ENCODE peak calls at places on chromosomes 7 and 10, in six cellular contexts. One of them, this sample, is unnamed.

GRCh38 chr7:96337519-96337918 is 15.6 kb upstream of the SLC25A13 start:
- DNase-seq in stomach: no peak
- DNase-seq in H1: no peak
- DNase-seq in tibial nerve: peak
- DNase-seq in A549: no peak
- DNase-seq in ovary: no peak
- DNase-seq in this sample: no peak

GRCh38 chr10:115604627-115605026 is 511.5 kb downstream of the ATRNL1 start:
- DNase-seq in ovary: no peak
- DNase-seq in A549: no peak
- DNase-seq in H1: no peak
- DNase-seq in stomach: no peak
- DNase-seq in tibial nerve: no peak
- DNase-seq in this sample: no peak

GRCh38 chr7:67595421-67595820 is 598.8 kb downstream of the TYW1 start:
- DNase-seq in ovary: no peak
- DNase-seq in H1: no peak
- DNase-seq in A549: no peak
- DNase-seq in tibial nerve: no peak
- DNase-seq in stomach: no peak
- DNase-seq in this sample: no peak

GRCh38 chr7:80498481-80499349 is 13.1 kb downstream of the GNAT3 start:
- DNase-seq in stomach: no peak
- DNase-seq in ovary: no peak
- DNase-seq in H1: no peak
- DNase-seq in A549: no peak
- DNase-seq in tibial nerve: no peak
- DNase-seq in this sample: no peak

GRCh38 chr7:78018541-78019456 is 220.2 kb downstream of the PHTF2 start:
- DNase-seq in stomach: no peak
- DNase-seq in H1: no peak
- DNase-seq in ovary: peak
- DNase-seq in tibial nerve: peak
- DNase-seq in A549: peak
- DNase-seq in this sample: peak

GRCh38 chr10:75396861-75397570 is 4.5 kb downstream of the ZNF503 start:
- DNase-seq in tibial nerve: no peak
- DNase-seq in ovary: peak
- DNase-seq in stomach: peak
- DNase-seq in A549: no peak
- DNase-seq in H1: no peak
- DNase-seq in this sample: no peak

GRCh38 chr7:123748171-123748733 is 551 bp downstream of the WASL start:
- DNase-seq in stomach: peak
- DNase-seq in ovary: no peak
- DNase-seq in tibial nerve: peak
- DNase-seq in A549: peak
- DNase-seq in H1: no peak
- DNase-seq in this sample: peak

GRCh38 chr10:45379891-45380540 is 6.0 kb downstream of the ALOX5 start:
- DNase-seq in A549: no peak
- DNase-seq in H1: no peak
- DNase-seq in ovary: no peak
- DNase-seq in stomach: no peak
- DNase-seq in tibial nerve: no peak
- DNase-seq in this sample: peak

GRCh38 chr7:25250386-25250785 is 22.1 kb upstream of the NPVF start:
- DNase-seq in ovary: no peak
- DNase-seq in tibial nerve: no peak
- DNase-seq in stomach: no peak
- DNase-seq in H1: no peak
- DNase-seq in A549: no peak
- DNase-seq in this sample: no peak

GRCh38 chr10:458466-458865 is 231.0 kb downstream of the DIP2C start:
- DNase-seq in A549: no peak
- DNase-seq in tibial nerve: no peak
- DNase-seq in stomach: no peak
- DNase-seq in H1: no peak
- DNase-seq in ovary: no peak
- DNase-seq in this sample: peak
- TF ChIP-seq EP300 in A549: no peak
- TF ChIP-seq EP300 in tibial nerve: no peak
- TF ChIP-seq EP300 in stomach: peak
- TF ChIP-seq EP300 in H1: no peak
- TF ChIP-seq EP300 in ovary: no peak
- TF ChIP-seq EP300 in this sample: peak

DNA sequence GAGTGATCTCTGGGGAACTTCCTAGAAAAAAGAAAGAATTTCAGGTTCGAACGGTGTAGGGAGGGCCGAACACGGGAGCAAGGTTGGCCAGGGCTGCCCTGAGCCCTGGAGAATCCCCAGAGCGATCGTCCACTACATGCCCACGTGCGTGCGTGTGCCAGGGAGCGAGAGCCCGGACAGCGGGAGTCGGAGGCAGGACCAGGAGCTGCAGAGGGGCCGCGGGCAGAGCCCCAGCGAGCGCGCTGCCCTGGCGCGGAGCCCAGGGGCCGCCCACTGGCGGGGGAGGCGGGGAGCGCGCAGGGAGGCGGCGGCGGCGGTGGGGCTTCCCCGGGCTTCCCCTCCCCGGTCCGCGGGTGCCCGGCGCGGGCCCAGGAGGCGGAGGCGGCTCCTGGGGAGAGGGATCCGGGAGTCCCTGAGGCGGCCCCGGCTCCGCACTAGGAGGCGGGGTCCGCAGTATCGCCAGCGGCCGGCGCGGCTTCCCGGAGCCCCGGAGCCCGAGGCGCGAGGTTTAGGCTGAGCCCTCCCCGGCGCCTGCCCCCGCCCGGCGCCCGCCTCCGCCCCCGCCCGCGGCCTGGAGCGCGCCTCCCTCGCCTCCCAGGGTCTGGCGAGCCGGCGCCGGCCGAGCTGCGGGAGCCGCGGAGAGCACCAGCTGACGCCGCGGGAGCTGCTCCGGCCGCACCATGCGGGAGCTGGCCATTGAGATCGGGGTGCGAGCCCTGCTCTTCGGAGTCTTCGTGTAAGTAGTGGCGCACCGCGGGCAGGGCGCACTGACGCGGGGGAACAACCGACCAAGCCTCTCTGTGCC is at the start of gene PLPP4:
- DNase-seq in H1: no peak
- DNase-seq in stomach: no peak
- DNase-seq in ovary: peak
- DNase-seq in tibial nerve: no peak
- DNase-seq in A549: no peak
- DNase-seq in this sample: no peak
- TF ChIP-seq POLR2A in H1: no peak
- TF ChIP-seq POLR2A in stomach: no peak
- TF ChIP-seq POLR2A in ovary: no peak
- TF ChIP-seq POLR2A in tibial nerve: no peak
- TF ChIP-seq POLR2A in A549: no peak
- TF ChIP-seq POLR2A in this sample: no peak

GRCh38 chr7:641269-641671 is 85.2 kb upstream of the DNAAF5 start:
- DNase-seq in H1: no peak
- DNase-seq in stomach: no peak
- DNase-seq in ovary: no peak
- DNase-seq in A549: peak
- DNase-seq in tibial nerve: no peak
- DNase-seq in this sample: no peak
- TF ChIP-seq EP300 in H1: no peak
- TF ChIP-seq EP300 in stomach: no peak
- TF ChIP-seq EP300 in ovary: no peak
- TF ChIP-seq EP300 in A549: no peak
- TF ChIP-seq EP300 in tibial nerve: no peak
- TF ChIP-seq EP300 in this sample: no peak

GRCh38 chr7:16740996-16741395 is 12.6 kb upstream of the TSPAN13 start:
- DNase-seq in H1: no peak
- DNase-seq in stomach: no peak
- DNase-seq in A549: no peak
- DNase-seq in ovary: no peak
- DNase-seq in tibial nerve: no peak
- DNase-seq in this sample: no peak
- TF ChIP-seq POLR2A in H1: no peak
- TF ChIP-seq POLR2A in stomach: no peak
- TF ChIP-seq POLR2A in A549: no peak
- TF ChIP-seq POLR2A in ovary: no peak
- TF ChIP-seq POLR2A in tibial nerve: no peak
- TF ChIP-seq POLR2A in this sample: no peak

GRCh38 chr7:153224890-153225289 is 465.3 kb downstream of the ACTR3B start:
- DNase-seq in tibial nerve: no peak
- DNase-seq in A549: no peak
- DNase-seq in H1: no peak
- DNase-seq in stomach: no peak
- DNase-seq in ovary: no peak
- DNase-seq in this sample: no peak
- TF ChIP-seq EP300 in tibial nerve: no peak
- TF ChIP-seq EP300 in A549: no peak
- TF ChIP-seq EP300 in H1: no peak
- TF ChIP-seq EP300 in stomach: no peak
- TF ChIP-seq EP300 in ovary: no peak
- TF ChIP-seq EP300 in this sample: no peak

GRCh38 chr7:2903686-2904162 is 59.6 kb upstream of the GNA12 start:
- DNase-seq in stomach: no peak
- DNase-seq in A549: no peak
- DNase-seq in tibial nerve: no peak
- DNase-seq in H1: no peak
- DNase-seq in ovary: no peak
- DNase-seq in this sample: no peak
- TF ChIP-seq POLR2A in stomach: no peak
- TF ChIP-seq POLR2A in A549: no peak
- TF ChIP-seq POLR2A in tibial nerve: no peak
- TF ChIP-seq POLR2A in H1: no peak
- TF ChIP-seq POLR2A in ovary: no peak
- TF ChIP-seq POLR2A in this sample: no peak

GRCh38 chr10:31707578-31708411 is 220.8 kb downstream of the ARHGAP12 start:
- DNase-seq in H1: no peak
- DNase-seq in stomach: no peak
- DNase-seq in A549: no peak
- DNase-seq in tibial nerve: peak
- DNase-seq in ovary: peak
- DNase-seq in this sample: peak
- TF ChIP-seq EP300 in H1: no peak
- TF ChIP-seq EP300 in stomach: no peak
- TF ChIP-seq EP300 in A549: no peak
- TF ChIP-seq EP300 in tibial nerve: peak
- TF ChIP-seq EP300 in ovary: no peak
- TF ChIP-seq EP300 in this sample: no peak